ENCODE peak calls at places on chromosome 7, in four cellular contexts. Q is IMR-90, Y is H9, B is H1. D is an unnamed sample.

GRCh38 chr7:99953649-99954048 is 22.2 kb downstream of the AZGP1 start:
- DNase-seq in Q (peak; percentile 2), Y (no peak), B (no peak), D (no peak)

GRCh38 chr7:76506081-76506440 is 4.3 kb upstream of the UPK3B start:
- DNase-seq in Q (no peak), Y (no peak), B (no peak), D (no peak)

GRCh38 chr7:112529486-112529885 is 48.7 kb downstream of the LSMEM1 start:
- DNase-seq in Q (no peak), Y (no peak), B (no peak), D (peak; percentile 14)

GRCh38 chr7:151786241-151786640 is 90.7 kb downstream of the PRKAG2 start:
- DNase-seq in Q (no peak), Y (no peak), B (no peak), D (no peak)

GRCh38 chr7:43362652-43363428 is 220.1 kb upstream of the STK17A start:
- DNase-seq in Q (peak; percentile 16), Y (no peak), B (no peak), D (peak; percentile 16)

GRCh38 chr7:73536479-73536878 is 14.4 kb upstream of the BAZ1B start:
- DNase-seq in Q (no peak), Y (no peak), B (no peak), D (no peak)

GRCh38 chr7:35749548-35749947 is 51.3 kb upstream of the SEPTIN7 start:
- DNase-seq in Q (peak; percentile 23), Y (no peak), B (no peak), D (no peak)

GRCh38 chr7:80411621-80412020 is 100.2 kb downstream of the GNAT3 start:
- DNase-seq in Q (peak; percentile 23), Y (no peak), B (no peak), D (no peak)

GRCh38 chr7:131026297-131027003 is 292.4 kb upstream of the KLF14 start:
- DNase-seq in Q (peak; percentile 77), Y (no peak), B (no peak), D (peak; percentile 35)

GRCh38 chr7:102287082-102287464 is 405 bp downstream of the SH2B2 start:
- DNase-seq in Q (no peak), Y (no peak), B (no peak), D (no peak)

GRCh38 chr7:50303082-50303893 is 1.2 kb upstream of the IKZF1 start:
- DNase-seq in Q (no peak), Y (peak; percentile 60), B (peak; percentile 63), D (peak; percentile 37)

GRCh38 chr7:131486346-131486745 is 70.1 kb downstream of the PODXL start:
- DNase-seq in Q (no peak), Y (no peak), B (no peak), D (no peak)

GRCh38 chr7:119999743-120000475 is 273.1 kb upstream of the KCND2 start:
- DNase-seq in Q (peak; percentile 24), Y (no peak), B (no peak), D (peak; percentile 7)

GRCh38 chr7:71145906-71146901 is 14.3 kb downstream of the GALNT17 start:
- DNase-seq in Q (no peak), Y (no peak), B (no peak), D (peak; percentile 85)

GRCh38 chr7:66682350-66683093 is 53.8 kb downstream of the KCTD7 start:
- DNase-seq in Q (peak; percentile 64), Y (no peak), B (no peak), D (peak; percentile 52)

GRCh38 chr7:122827763-122828162 is 58.5 kb downstream of the CADPS2 start:
- DNase-seq in Q (no peak), Y (no peak), B (no peak), D (no peak)

GRCh38 chr7:99011341-99011705 is 132.6 kb downstream of the SMURF1 start:
- DNase-seq in Q (no peak), Y (no peak), B (no peak), D (no peak)

GRCh38 chr7:41643616-41644015 is 59.3 kb downstream of the INHBA start:
- DNase-seq in Q (no peak), Y (no peak), B (no peak), D (no peak)

GRCh38 chr7:126940723-126941307 is 311.9 kb downstream of the GRM8 start:
- DNase-seq in Q (no peak), Y (no peak), B (no peak), D (no peak)

GRCh38 chr7:90579181-90579688 is 16.9 kb upstream of the CDK14 start:
- DNase-seq in Q (peak; percentile 81), Y (no peak), B (no peak), D (peak; percentile 25)

GRCh38 chr7:7768977-7769376 is 50.6 kb upstream of the RPA3 start:
- DNase-seq in Q (no peak), Y (no peak), B (no peak), D (no peak)

GRCh38 chr7:74012842-74013249 is 15.1 kb upstream of the ELN start:
- DNase-seq in Q (peak; percentile 29), Y (peak; percentile 44), B (no peak), D (peak; percentile 44)

GRCh38 chr7:128728608-128729007 is 10.6 kb upstream of the CALU start:
- DNase-seq in Q (peak; percentile 72), Y (no peak), B (no peak), D (no peak)

GRCh38 chr7:18498327-18498726 is 2.8 kb downstream of the HDAC9 start:
- DNase-seq in Q (no peak), Y (no peak), B (no peak), D (no peak)

GRCh38 chr7:91089382-91089963 is 174.8 kb upstream of the FZD1 start:
- DNase-seq in Q (peak; percentile 48), Y (no peak), B (no peak), D (peak; percentile 27)

GRCh38 chr7:100983451-100984187 is 14.3 kb downstream of the MUC12 start:
- DNase-seq in Q (peak; percentile 31), Y (no peak), B (no peak), D (no peak)

GRCh38 chr7:4763794-4764185 is 11.6 kb upstream of the AP5Z1 start:
- DNase-seq in Q (no peak), Y (no peak), B (no peak), D (no peak)

GRCh38 chr7:4764402-4765007 is 10.9 kb upstream of the AP5Z1 start:
- DNase-seq in Q (no peak), Y (no peak), B (no peak), D (no peak)

GRCh38 chr7:4760952-4761351 is 14.5 kb upstream of the AP5Z1 start:
- DNase-seq in Q (no peak), Y (no peak), B (no peak), D (no peak)

GRCh38 chr7:4762121-4763055 is 13.0 kb upstream of the AP5Z1 start:
- DNase-seq in Q (no peak), Y (no peak), B (no peak), D (no peak)

DNA sequence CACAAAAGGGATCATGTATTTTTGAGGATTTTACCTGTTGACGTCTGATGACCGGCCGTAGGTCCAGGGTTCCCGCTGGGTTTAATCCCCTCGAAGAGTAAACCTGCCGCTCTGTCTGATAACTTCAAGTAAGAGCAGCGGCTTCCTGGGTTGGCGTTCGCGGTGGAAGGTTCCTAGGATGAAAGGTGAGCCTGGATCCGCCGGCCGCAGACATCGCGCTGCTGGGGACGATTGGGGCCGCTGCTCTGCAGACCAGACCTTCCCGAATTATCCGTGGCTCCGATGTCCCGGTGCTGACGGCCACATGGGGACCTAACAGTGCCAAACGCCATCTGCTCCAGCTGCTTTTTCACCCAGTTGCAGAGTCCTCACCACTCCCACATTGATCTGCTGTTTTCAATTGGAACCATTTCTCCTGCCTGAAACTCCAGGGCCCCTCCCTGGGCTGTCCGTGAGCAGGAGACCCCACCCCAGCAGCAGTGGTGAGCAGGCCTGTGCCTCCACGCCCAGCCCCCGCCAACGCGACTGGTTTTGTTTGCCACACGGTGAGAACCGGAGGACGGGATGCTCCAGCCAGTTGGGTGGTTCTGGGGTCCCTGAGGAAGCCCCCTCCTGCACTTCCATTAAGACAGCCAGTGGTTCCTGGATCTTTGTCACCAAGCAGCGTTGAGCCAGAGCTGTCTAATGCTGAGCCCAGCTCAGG is 12.2 kb upstream of the AP5Z1 start:
- DNase-seq in Q (no peak), Y (no peak), B (no peak), D (no peak)
- H3K79me1 ChIP-seq in Q (peaks cover 36% of the 10 kb centered on the region), Y (no peaks in the 10 kb centered on the region), B (no peaks in the 10 kb centered on the region), D (no peaks in the 10 kb centered on the region)

DNA sequence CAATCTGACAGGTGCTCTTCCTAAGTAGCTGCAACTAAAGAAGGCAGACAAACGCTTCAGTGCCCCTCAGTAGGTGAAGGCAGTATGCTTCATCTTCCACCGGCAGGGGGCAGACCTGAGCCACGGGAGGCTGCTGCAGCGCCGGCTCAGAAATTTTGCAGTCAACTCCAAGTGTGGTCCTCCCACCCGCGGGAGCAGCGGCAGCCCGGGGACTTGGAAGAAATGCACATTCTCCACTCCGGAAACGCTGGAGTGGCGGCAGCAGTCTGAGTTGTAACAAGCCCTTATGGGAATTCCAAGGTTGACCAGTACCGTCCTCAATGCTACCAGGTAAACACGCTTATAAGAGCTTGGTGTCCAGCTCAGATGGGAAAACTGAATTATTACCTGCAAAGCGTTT is 3.4 kb downstream of the IGFBP3 start:
- DNase-seq in Q (peak; percentile 64), Y (peak; percentile 75), B (peak; percentile 96), D (peak; percentile 63)
- H3K9ac ChIP-seq in Q (peak overlapping the region; percentile 42), Y (no peak overlapping the region), B (no peak overlapping the region), D (no peak overlapping the region)

GRCh38 chr7:44576228-44576627 is 2.5 kb upstream of the DDX56 start:
- DNase-seq in Q (no peak), Y (no peak), B (no peak), D (no peak)
- H4K5ac ChIP-seq in Q (no peak overlapping the region), Y (no peak overlapping the region), B (no peak overlapping the region), D (no peak overlapping the region)

DNA sequence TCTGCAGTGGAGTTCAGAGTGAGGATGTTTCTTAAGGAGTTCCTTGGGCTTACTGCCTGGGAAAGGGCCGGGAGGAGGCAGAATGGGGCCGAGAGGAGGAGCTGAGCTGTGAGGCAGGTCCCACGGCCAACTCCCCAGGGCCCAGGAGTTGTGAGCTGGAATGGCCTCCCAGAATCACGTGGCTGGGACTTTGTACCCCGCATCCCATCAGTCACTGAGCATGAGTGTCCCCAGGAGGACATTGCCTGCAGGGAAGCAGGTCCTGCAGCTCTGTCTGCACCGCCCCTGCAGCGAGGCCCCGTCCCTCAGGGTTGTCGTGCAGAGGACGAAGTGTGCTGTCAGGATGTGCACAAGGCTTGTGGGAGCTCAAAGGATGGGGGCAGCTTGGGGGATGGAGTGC is 75.5 kb downstream of the DYNC2I1 start:
- DNase-seq in Q (no peak), Y (no peak), B (no peak), D (no peak)
- H3K79me1 ChIP-seq in Q (no peaks in the 10 kb centered on the region), Y (no peaks in the 10 kb centered on the region), B (no peaks in the 10 kb centered on the region), D (no peaks in the 10 kb centered on the region)

GRCh38 chr7:47815867-47816266 is 132.4 kb downstream of the PKD1L1 start:
- DNase-seq in Q (no peak), Y (no peak), B (no peak), D (no peak)
- H3K9ac ChIP-seq in Q (no peak overlapping the region), Y (no peak overlapping the region), B (no peak overlapping the region), D (no peak overlapping the region)